ENCODE peak calls at places on chromosomes 3 and 15, in four cellular contexts. Y is astrocyte, C is thyroid gland, J is SJSA1. X is an unnamed sample. For H3K36me3, the result is how much of the 10 kb centered on the place peaks cover.

GRCh38 chr3:151218136-151218535 is 15.1 kb upstream of the GPR171 start:
- DNase-seq in C (no peak), Y (no peak), J (no peak), X (no peak)

GRCh38 chr3:41893977-41894376 is 67.9 kb downstream of the ULK4 start:
- DNase-seq in C (no peak), Y (peak), J (no peak), X (peak)

GRCh38 chr15:69540622-69541021 is 88.0 kb downstream of the RPLP1 start:
- DNase-seq in J (no peak), C (no peak), Y (no peak), X (no peak)

GRCh38 chr3:183285828-183286457 is 32.9 kb downstream of the B3GNT5 start:
- DNase-seq in C (peak), Y (peak), J (peak), X (peak)

GRCh38 chr15:59879506-59879905 is 124.6 kb upstream of the FOXB1 start:
- DNase-seq in C (no peak), J (no peak), Y (peak), X (peak)

GRCh38 chr15:78644979-78645378 is 4.0 kb upstream of the CHRNB4 start:
- DNase-seq in J (no peak), C (no peak), Y (no peak), X (no peak)

GRCh38 chr3:58342676-58343075 is 10.0 kb downstream of the PXK start:
- DNase-seq in J (no peak), C (no peak), Y (no peak), X (no peak)

GRCh38 chr3:102529452-102529851 is 94.6 kb downstream of the ZPLD1 start:
- DNase-seq in J (no peak), Y (no peak), C (peak), X (no peak)

GRCh38 chr15:91841861-91842260 is 11.6 kb upstream of the SLCO3A1 start:
- DNase-seq in Y (no peak), J (no peak), C (no peak), X (no peak)

GRCh38 chr3:17153209-17153608 is 268.5 kb downstream of the PLCL2 start:
- DNase-seq in J (no peak), C (no peak), Y (no peak), X (no peak)

GRCh38 chr3:185362850-185363661 is at the start of gene MAP3K13:
- DNase-seq in C (peak), Y (peak), J (peak), X (peak)

GRCh38 chr3:72079369-72079872 is 294.5 kb upstream of the PROK2 start:
- DNase-seq in C (no peak), J (no peak), Y (no peak), X (no peak)
- H3K4me3 ChIP-seq in C (no peak), J (no peak), Y (no peak), X (no peak)

DNA sequence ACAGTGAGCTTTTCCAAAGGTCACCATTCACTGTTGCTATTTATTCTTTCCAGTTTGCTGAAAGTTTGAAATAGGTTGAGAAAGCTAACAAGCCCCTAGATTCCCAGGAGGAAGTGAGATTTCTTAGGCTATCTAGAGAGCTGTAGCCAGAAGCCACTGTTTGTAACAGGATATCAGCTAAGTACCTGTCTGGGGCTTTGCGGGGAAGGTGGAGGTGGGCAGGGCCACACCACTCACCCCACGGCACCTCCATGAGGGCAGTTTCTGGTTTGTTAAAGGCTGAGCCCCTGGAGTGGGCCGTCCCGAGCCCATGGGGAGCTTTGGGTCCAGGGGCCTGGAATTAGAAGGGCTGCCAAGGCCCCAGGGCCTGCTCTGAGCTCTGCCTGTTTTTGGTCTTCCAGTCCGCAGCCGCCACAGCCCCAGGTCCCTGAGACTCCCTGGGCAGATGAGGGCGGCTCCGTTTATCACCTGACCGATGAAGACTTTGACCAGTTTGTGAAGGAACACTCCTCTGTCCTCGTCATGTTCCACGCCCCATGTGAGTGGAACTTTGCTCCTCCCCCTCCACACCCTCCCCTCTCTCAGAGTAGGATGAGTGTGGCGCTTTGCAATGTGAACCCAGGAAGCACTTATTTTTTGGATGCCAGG is 63.4 kb downstream of the PDIA5 start:
- DNase-seq in J (no peak), Y (no peak), C (no peak), X (no peak)
- H3K36me3 ChIP-seq in J (under half), Y (under half), C (under half), X (half or more)

DNA sequence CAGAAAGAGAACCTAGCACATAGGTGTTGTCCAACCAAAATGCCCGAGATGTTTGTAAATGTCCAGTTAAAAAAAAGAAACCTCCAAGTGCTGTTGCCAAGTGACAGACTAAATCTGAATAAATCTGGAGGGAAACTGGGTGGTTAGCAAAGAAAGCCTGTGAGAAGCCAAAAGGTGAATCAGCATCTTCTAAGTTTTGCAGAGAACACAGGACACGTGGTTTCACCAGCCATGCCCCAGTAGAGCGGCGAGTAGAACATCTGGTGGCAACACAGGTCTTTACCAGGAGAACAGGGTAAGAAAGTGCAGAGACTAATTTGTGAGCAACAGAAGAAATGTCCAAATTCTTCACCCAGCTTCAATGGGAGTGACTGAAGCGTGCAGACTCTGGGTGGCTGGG is 986.0 kb downstream of the ROBO2 start:
- DNase-seq in C (no peak), J (no peak), Y (no peak), X (no peak)
- H3K4me3 ChIP-seq in C (no peak), J (no peak), Y (no peak), X (no peak)

GRCh38 chr3:82493858-82494257 is 732.4 kb upstream of the GBE1 start:
- DNase-seq in C (no peak), J (no peak), Y (no peak), X (no peak)

GRCh38 chr3:82498186-82498585 is 736.7 kb upstream of the GBE1 start:
- DNase-seq in C (no peak), Y (no peak), J (no peak), X (no peak)

GRCh38 chr3:82495655-82496054 is 734.2 kb upstream of the GBE1 start:
- DNase-seq in J (no peak), Y (no peak), C (no peak), X (no peak)

GRCh38 chr3:82494977-82495489 is 733.6 kb upstream of the GBE1 start:
- DNase-seq in J (no peak), C (no peak), Y (no peak), X (no peak)

DNA sequence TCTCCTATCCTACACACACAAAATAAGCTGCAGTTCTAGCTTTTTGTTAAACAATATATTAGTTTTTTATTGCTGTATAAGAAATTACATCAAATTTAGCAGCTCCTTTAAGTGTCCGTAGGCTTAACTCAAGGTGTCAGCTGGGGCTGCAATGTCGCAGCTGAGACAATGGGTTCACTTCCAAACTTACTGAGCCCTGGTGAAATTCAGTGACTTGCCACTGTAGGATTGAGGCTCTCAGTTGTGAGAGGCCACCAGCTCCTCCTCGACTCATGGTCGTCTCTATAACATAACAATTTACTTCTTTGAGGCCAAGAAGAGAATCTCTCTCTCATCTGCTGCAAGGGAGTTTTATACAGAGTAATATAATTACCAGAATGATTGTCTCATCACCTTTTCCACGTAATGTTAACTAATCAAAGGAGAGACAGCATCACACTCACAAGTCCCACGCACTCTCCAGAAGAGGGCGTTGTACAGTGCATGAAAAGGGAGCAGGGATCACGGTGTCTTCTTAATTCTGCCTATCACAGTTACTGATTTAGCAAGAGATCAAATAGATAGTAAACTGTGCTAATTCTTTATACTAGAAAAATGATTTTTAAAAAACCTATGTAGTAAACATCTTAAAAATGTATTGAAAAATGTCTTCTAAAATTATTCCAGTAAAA is 735.6 kb upstream of the GBE1 start:
- DNase-seq in C (no peak), Y (no peak), J (no peak), X (no peak)
- H3K36me3 ChIP-seq in C (under half), Y (under half), J (under half), X (under half)

DNA sequence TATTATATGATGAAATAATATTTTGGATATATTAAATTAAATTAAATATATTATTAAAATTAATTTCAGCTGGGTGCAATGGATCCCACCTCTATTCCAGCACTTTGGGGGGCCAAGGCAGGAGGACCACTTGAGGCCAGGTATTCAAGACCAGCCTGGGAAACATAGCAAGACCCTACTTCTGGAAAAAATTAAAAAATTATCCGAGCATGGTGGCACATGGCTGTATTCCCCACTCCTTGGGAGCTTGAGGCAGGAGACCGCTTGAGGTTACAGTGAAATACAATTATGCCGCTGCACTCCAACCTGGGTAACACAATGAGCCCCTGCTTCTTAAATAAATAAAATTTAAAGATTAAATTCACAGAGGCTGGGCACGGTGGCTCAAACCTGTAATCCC is 61.4 kb downstream of the SH3BP5 start:
- DNase-seq in J (peak), Y (no peak), C (no peak), X (no peak)
- H3K4me3 ChIP-seq in J (no peak), Y (no peak), C (no peak), X (no peak)

GRCh38 chr15:98900382-98900781 is 107.2 kb downstream of the PGPEP1L start:
- DNase-seq in Y (peak), J (no peak), C (no peak), X (peak)
- H3K36me3 ChIP-seq in Y (under half), J (under half), C (under half), X (under half)

DNA sequence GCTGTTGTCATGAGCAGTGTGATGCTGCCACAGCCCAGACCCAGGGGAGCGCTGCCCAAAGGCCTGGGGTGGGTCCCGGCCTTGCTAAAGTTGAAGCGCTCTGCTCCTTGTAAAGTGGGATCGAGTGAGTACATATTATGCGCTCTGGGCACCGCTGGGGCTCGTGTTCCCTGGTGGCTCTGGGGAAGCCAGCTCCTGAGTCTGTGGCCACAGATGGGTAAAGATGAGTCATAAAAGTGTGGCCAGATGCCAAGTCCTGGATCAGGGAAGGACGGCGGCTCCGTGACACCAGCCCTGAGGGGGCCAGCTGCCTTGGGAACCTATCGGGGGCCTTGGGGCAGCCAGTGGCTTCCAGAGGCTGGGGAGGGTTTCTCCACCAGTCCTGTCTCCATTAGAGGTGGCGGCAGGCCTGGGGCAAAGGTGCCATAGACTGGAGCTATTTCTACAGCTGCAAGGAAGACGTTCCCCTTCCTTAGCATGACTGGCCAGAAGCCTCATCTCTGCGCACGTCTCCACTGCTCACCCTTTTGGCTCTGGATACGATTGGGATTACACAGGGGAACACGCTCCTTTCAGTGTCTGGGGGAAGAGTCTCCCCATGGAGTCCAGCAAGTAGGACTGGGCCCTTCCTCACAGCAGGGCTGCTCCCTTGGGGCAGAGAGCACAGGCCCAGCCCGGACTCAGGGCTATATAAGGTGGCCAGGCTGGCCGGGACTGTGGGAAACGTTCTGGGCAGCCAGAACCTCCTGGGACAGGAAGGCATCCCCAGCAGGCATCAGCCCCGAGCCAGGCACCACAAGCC is 1.2 kb upstream of the ITIH4 start:
- DNase-seq in J (peak), C (peak), Y (peak), X (peak)
- H3K4me3 ChIP-seq in J (no peak), C (no peak), Y (no peak), X (no peak)

DNA sequence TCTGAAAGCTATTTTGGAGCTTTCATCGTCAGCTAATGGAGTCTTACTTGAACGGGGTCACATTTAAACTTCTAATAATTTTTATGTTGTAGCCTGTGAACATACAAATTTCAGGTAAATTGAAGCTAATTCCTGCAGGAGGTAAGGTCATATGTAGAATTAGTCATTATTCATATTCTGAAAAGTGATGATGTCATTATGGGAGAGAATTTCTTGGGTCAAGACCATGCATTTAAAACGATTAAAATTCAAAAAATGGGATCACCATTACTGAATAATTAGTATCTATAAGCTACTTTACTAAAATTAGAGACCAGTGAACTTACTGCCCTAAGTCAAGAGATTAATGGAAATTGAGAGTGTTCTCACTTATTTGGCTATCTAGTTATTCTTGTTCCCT is 120.4 kb downstream of the CHL1 start:
- DNase-seq in Y (no peak), C (no peak), J (no peak), X (no peak)
- H3K36me3 ChIP-seq in Y (under half), C (under half), J (under half), X (under half)

GRCh38 chr3:5186089-5186853 is 1.2 kb upstream of the EDEM1 start:
- DNase-seq in Y (no peak), J (no peak), C (peak), X (no peak)
- H3K4me3 ChIP-seq in Y (peak), J (no peak), C (peak), X (peak)

GRCh38 chr15:65917407-65917756 is 48.1 kb downstream of the RAB11A start:
- DNase-seq in Y (no peak), C (no peak), J (no peak), X (no peak)

GRCh38 chr15:65918936-65919335 is 49.6 kb downstream of the RAB11A start:
- DNase-seq in C (no peak), J (no peak), Y (no peak), X (no peak)

GRCh38 chr15:65919353-65919752 is 50.1 kb downstream of the RAB11A start:
- DNase-seq in Y (no peak), J (no peak), C (no peak), X (no peak)

GRCh38 chr15:65917936-65918335 is 48.6 kb downstream of the RAB11A start:
- DNase-seq in Y (no peak), J (no peak), C (no peak), X (no peak)

DNA sequence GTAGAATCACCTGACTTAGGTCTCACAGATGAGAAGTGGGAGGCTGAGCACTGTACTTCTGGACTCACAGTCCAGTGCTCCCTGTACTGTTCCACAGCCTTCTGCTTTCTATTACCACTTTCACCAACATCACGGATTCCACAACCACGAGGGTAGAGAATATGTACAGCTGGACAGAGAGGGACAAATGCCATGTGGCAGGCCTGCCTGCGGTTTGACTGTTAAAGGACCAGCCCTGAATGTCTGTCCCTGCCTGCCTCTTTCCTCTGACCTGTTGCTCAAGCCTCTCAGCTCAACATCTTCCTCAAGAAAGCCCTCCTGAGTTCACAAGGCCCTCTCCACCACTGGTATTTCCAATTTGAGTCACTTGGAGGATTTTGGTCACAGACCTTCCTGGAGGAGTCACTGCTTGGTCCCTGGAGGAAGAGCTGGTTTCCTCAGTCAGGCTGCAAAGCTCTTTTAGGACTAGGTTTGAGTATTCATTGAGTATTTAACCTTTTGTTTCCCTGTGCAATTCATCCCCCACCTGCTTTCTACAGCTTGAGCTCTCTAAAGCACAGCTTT is 49.1 kb downstream of the RAB11A start:
- DNase-seq in C (no peak), Y (no peak), J (no peak), X (no peak)
- H3K36me3 ChIP-seq in C (under half), Y (under half), J (under half), X (under half)